ENCODE peak calls at places on chromosomes 1 and 21, in seven cellular contexts. T, A, N, G, H, Y and O are unnamed samples.

GRCh38 chr1:89050649-89051033 is 14.4 kb downstream of the GBP1 start:
- DNase-seq in Y (no peak), H (no peak), A (no peak), G (no peak), N (no peak), T (no peak), O (no peak)

GRCh38 chr1:2148691-2149090 is 45.9 kb downstream of the FAAP20 start:
- DNase-seq in T (peak), H (no peak), A (no peak), G (peak), N (no peak), Y (no peak), O (no peak)

GRCh38 chr21:34807881-34808568 is 139.2 kb downstream of the CLIC6 start:
- DNase-seq in N (no peak), Y (peak), A (peak), H (no peak), T (peak), G (peak), O (peak)

GRCh38 chr1:35557118-35557610 is at the start of gene KIAA0319L:
- DNase-seq in H (peak), A (no peak), N (peak), T (no peak), G (peak), Y (peak), O (peak)

GRCh38 chr1:211753649-211754251 is 76.8 kb downstream of the LPGAT1 start:
- DNase-seq in H (no peak), T (no peak), G (no peak), N (no peak), A (no peak), Y (no peak), O (no peak)

GRCh38 chr21:44932366-44933181 is 7.3 kb upstream of the SLX9 start:
- DNase-seq in T (no peak), G (peak), H (no peak), Y (no peak), A (no peak), N (peak), O (peak)

GRCh38 chr1:206864939-206865671 is at the start of gene IL20:
- DNase-seq in G (peak), N (peak), Y (peak), A (peak), T (peak), H (peak), O (peak)

GRCh38 chr1:223706077-223706988 is 6.0 kb upstream of the CAPN2 start:
- DNase-seq in H (peak), Y (peak), T (peak), N (no peak), A (peak), G (no peak), O (peak)

GRCh38 chr1:221855156-221855555 is 113.3 kb upstream of the DUSP10 start:
- DNase-seq in N (no peak), A (no peak), Y (no peak), G (no peak), T (no peak), H (no peak), O (no peak)

GRCh38 chr1:229318056-229318455 is 24.8 kb downstream of the CCSAP start:
- DNase-seq in T (peak), A (no peak), Y (no peak), G (no peak), H (no peak), N (no peak), O (peak)

GRCh38 chr1:68112835-68113243 is 62.4 kb upstream of the DIRAS3 start:
- DNase-seq in H (no peak), T (peak), Y (peak), A (peak), G (no peak), N (no peak), O (peak)

GRCh38 chr1:231885209-231885854 is 258.7 kb downstream of the DISC1 start:
- DNase-seq in N (no peak), G (no peak), Y (peak), T (peak), H (no peak), A (peak), O (peak)

GRCh38 chr1:205971082-205971481 is 27.8 kb upstream of the SLC26A9 start:
- DNase-seq in H (no peak), G (no peak), A (no peak), T (no peak), Y (no peak), N (no peak), O (no peak)

GRCh38 chr1:163063131-163064059 is 5.8 kb upstream of the RGS4 start:
- DNase-seq in N (no peak), T (no peak), A (no peak), G (no peak), Y (no peak), H (no peak), O (no peak)

GRCh38 chr21:31371715-31372114 is 27.7 kb upstream of the TIAM1 start:
- DNase-seq in Y (no peak), G (no peak), H (no peak), A (no peak), T (no peak), N (no peak), O (no peak)

GRCh38 chr1:16267690-16268180 is 30.8 kb upstream of the CPLANE2 start:
- DNase-seq in Y (no peak), H (no peak), G (no peak), A (peak), T (no peak), N (no peak), O (no peak)

GRCh38 chr1:236890152-236891056 is 95.3 kb downstream of the MTR start:
- DNase-seq in N (no peak), H (no peak), A (peak), T (no peak), Y (no peak), G (no peak), O (no peak)

GRCh38 chr1:9890224-9890731 is 19.8 kb downstream of the CTNNBIP1 start:
- DNase-seq in H (no peak), Y (peak), T (peak), A (peak), G (no peak), N (no peak), O (peak)

GRCh38 chr1:66207484-66207883 is 326.5 kb upstream of the SGIP1 start:
- DNase-seq in G (no peak), H (peak), T (peak), A (peak), N (no peak), Y (peak), O (peak)

GRCh38 chr1:32881871-32882850 is 4.1 kb upstream of the HPCA start:
- DNase-seq in A (no peak), G (no peak), T (no peak), N (no peak), Y (no peak), H (no peak), O (no peak)

GRCh38 chr1:24118410-24119242 is 6.7 kb upstream of the MYOM3 start:
- DNase-seq in T (no peak), G (no peak), Y (no peak), A (no peak), N (no peak), H (no peak), O (no peak)

GRCh38 chr1:217747156-217747769 is 116.1 kb downstream of the SPATA17 start:
- DNase-seq in G (no peak), T (peak), N (peak), Y (peak), H (peak), A (peak), O (peak)

GRCh38 chr1:168081373-168082007 is 55.2 kb downstream of the GPR161 start:
- DNase-seq in H (no peak), Y (peak), T (no peak), A (peak), N (no peak), G (no peak), O (peak)

GRCh38 chr1:22418852-22419480 is 32.7 kb upstream of the ZBTB40 start:
- DNase-seq in H (no peak), A (peak), T (peak), N (peak), Y (peak), G (no peak), O (peak)

GRCh38 chr1:111801071-111801850 is 45.6 kb downstream of the DDX20 start:
- DNase-seq in Y (no peak), T (no peak), H (no peak), N (no peak), A (no peak), G (no peak), O (no peak)